ENCODE peak calls at places on chromosomes 3 and 15, in seven cellular contexts. O is stimulated activated CD4-positive, alpha-beta T cell treated with anti-CD3 and anti-CD28 coated beads, Interleukin-2, amount 100 ng/mL, for 48 hours; Y is hippocampal formation; C is AML-193; D is posterior cingulate gyrus; G is HFF-Myc; F is smooth muscle cell of the brain vasculature. T is an unnamed sample.

GRCh38 chr15:60781211-60781713 is 302.3 kb upstream of the ICE2 start:
- DNase-seq in O (no peak), Y (peak), C (no peak), D (no peak), G (no peak), F (no peak), T (no peak)

GRCh38 chr3:11327619-11328018 is 55.4 kb downstream of the ATG7 start:
- DNase-seq in O (no peak), Y (no peak), C (no peak), D (no peak), G (no peak), F (no peak), T (no peak)

GRCh38 chr3:105495021-105495420 is 128.3 kb downstream of the ALCAM start:
- DNase-seq in O (no peak), Y (no peak), C (no peak), D (no peak), G (no peak), F (no peak), T (no peak)

GRCh38 chr3:130687327-130687726 is 59.3 kb downstream of the PIK3R4 start:
- DNase-seq in O (no peak), Y (no peak), C (no peak), D (no peak), G (no peak), F (no peak), T (no peak)

GRCh38 chr3:61985020-61985419 is 388.3 kb downstream of the FEZF2 start:
- DNase-seq in O (no peak), Y (no peak), C (no peak), D (no peak), G (peak), F (no peak), T (peak)

GRCh38 chr15:75029378-75030022 is 6.1 kb downstream of the PPCDC start:
- DNase-seq in O (peak), Y (peak), C (peak), D (peak), G (no peak), F (peak), T (peak)

GRCh38 chr3:105629725-105630124 is 239.1 kb downstream of the CBLB start:
- DNase-seq in O (no peak), Y (no peak), C (no peak), D (no peak), G (no peak), F (no peak), T (no peak)

GRCh38 chr15:85504739-85505676 is 124.6 kb downstream of the AKAP13 start:
- DNase-seq in O (peak), Y (no peak), C (peak), D (peak), G (peak), F (peak), T (peak)

GRCh38 chr3:188734395-188734794 is 437.4 kb upstream of the TPRG1 start:
- DNase-seq in O (no peak), Y (no peak), C (no peak), D (no peak), G (no peak), F (no peak), T (no peak)

GRCh38 chr3:27312044-27312668 is 57.0 kb downstream of the NEK10 start:
- DNase-seq in O (no peak), Y (no peak), C (peak), D (no peak), G (peak), F (peak), T (peak)

GRCh38 chr3:69505770-69506407 is 120.0 kb upstream of the FRMD4B start:
- DNase-seq in O (no peak), Y (no peak), C (no peak), D (no peak), G (no peak), F (no peak), T (no peak)

GRCh38 chr15:78716651-78717050 is 75.6 kb upstream of the CHRNB4 start:
- DNase-seq in O (no peak), Y (no peak), C (no peak), D (no peak), G (no peak), F (no peak), T (no peak)

GRCh38 chr3:42187936-42188335 is 78.0 kb downstream of the CCK start:
- DNase-seq in O (no peak), Y (no peak), C (no peak), D (no peak), G (no peak), F (no peak), T (no peak)

GRCh38 chr15:68369931-68370767 is 61.8 kb downstream of the ITGA11 start:
- DNase-seq in O (no peak), Y (no peak), C (no peak), D (no peak), G (no peak), F (no peak), T (no peak)

GRCh38 chr15:89115547-89115946 is 27.3 kb downstream of the ABHD2 start:
- DNase-seq in O (no peak), Y (no peak), C (no peak), D (no peak), G (no peak), F (no peak), T (no peak)

GRCh38 chr3:169668957-169669681 is 5.6 kb upstream of the MECOM start:
- DNase-seq in O (peak), Y (peak), C (no peak), D (peak), G (no peak), F (no peak), T (peak)

GRCh38 chr15:41881925-41882688 is 11.7 kb downstream of the SPTBN5 start:
- DNase-seq in O (no peak), Y (no peak), C (no peak), D (no peak), G (no peak), F (no peak), T (no peak)

GRCh38 chr3:16448691-16449090 is 64.8 kb downstream of the RFTN1 start:
- DNase-seq in O (peak), Y (no peak), C (no peak), D (peak), G (peak), F (peak), T (peak)

GRCh38 chr3:110738531-110738930 is 333.1 kb upstream of the NECTIN3 start:
- DNase-seq in O (no peak), Y (no peak), C (no peak), D (no peak), G (no peak), F (no peak), T (no peak)

GRCh38 chr3:51245871-51246270 is 139.2 kb upstream of the MANF start:
- DNase-seq in O (no peak), Y (no peak), C (no peak), D (no peak), G (no peak), F (no peak), T (no peak)

GRCh38 chr3:142279965-142280590 is 54.7 kb upstream of the GK5 start:
- DNase-seq in O (peak), Y (peak), C (peak), D (no peak), G (peak), F (peak), T (peak)

GRCh38 chr3:113251817-113252216 is 40.5 kb downstream of the BOC start:
- DNase-seq in O (no peak), Y (no peak), C (no peak), D (no peak), G (no peak), F (no peak), T (no peak)

GRCh38 chr3:66593978-66594377 is 93.2 kb upstream of the LRIG1 start:
- DNase-seq in O (no peak), Y (no peak), C (no peak), D (no peak), G (peak), F (no peak), T (no peak)

GRCh38 chr15:80918440-80918839 is 71.2 kb downstream of the MESD start:
- DNase-seq in O (no peak), Y (no peak), C (no peak), D (no peak), G (no peak), F (no peak), T (no peak)

GRCh38 chr15:43799945-43800285 is at the start of gene SERINC4:
- DNase-seq in O (no peak), Y (no peak), C (no peak), D (no peak), G (no peak), F (no peak), T (no peak)

GRCh38 chr3:120364821-120365220 is 15.7 kb upstream of the LRRC58 start:
- DNase-seq in O (no peak), Y (no peak), C (no peak), D (no peak), G (no peak), F (no peak), T (no peak)

T was measured in MV-4-11.